ENCODE peak calls at places on chromosomes 6 and 20, in ten cellular contexts. J, U, B, F, H, K, E, P, Z and M are unnamed samples. For H3K27me3 and H3K36me3, the result is how much of the 10 kb centered on the place peaks cover.

GRCh38 chr6:144415835-144416237 is 130.7 kb downstream of the UTRN start:
- DNase-seq in J (no peak), U (no peak), B (no peak), F (no peak), H (peak), K (peak), E (no peak), P (no peak), Z (no peak), M (no peak)

GRCh38 chr6:121480099-121480713 is 44.8 kb downstream of the GJA1 start:
- DNase-seq in J (no peak), U (no peak), B (no peak), F (no peak), H (no peak), K (no peak), E (no peak), P (no peak), Z (no peak), M (no peak)

GRCh38 chr6:145254649-145255401 is 480.5 kb downstream of the EPM2A start:
- DNase-seq in J (no peak), U (no peak), B (no peak), F (no peak), H (no peak), K (no peak), E (no peak), P (no peak), Z (no peak), M (no peak)

GRCh38 chr6:33885121-33886057 is 81.6 kb upstream of the MLN start:
- DNase-seq in J (no peak), U (no peak), B (no peak), F (no peak), H (peak), K (peak), E (no peak), P (no peak), Z (no peak), M (no peak)

GRCh38 chr6:17393335-17394191 is at the start of gene CAP2:
- DNase-seq in J (peak), U (peak), B (peak), F (peak), H (peak), K (peak), E (peak), P (peak), Z (peak), M (peak)

GRCh38 chr20:38418509-38419204 is 16.5 kb downstream of the SNHG17 start:
- DNase-seq in J (no peak), U (peak), B (no peak), F (peak), H (peak), K (peak), E (no peak), P (no peak), Z (no peak), M (no peak)

GRCh38 chr6:89927788-89928565 is 33.7 kb downstream of the GJA10 start:
- DNase-seq in J (no peak), U (no peak), B (no peak), F (no peak), H (peak), K (peak), E (no peak), P (no peak), Z (no peak), M (no peak)

GRCh38 chr6:12923644-12924235 is 207.2 kb downstream of the PHACTR1 start:
- DNase-seq in J (no peak), U (no peak), B (no peak), F (no peak), H (no peak), K (no peak), E (no peak), P (no peak), Z (no peak), M (no peak)

DNA sequence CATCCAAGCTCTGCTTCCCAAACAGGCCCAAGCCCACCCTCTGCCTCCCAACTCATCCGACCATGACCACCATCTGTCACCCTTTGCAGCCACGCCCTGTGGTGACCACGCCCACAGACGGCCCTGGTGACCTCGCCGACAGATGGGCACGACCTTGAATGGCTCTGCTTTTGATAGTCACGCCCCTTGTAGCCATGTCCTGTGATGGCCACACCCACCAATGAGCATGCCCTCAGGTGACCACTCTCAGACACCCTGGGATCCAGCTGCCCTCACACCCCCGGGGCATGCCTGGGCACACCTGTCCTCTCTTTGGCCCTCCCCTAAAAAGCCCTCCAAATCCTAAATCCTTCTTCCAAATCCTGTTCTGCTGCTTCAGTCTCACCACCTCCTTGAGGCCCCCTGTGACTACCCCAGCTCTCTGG is 51.0 kb downstream of the SSR1 start:
- DNase-seq in J (no peak), U (peak), B (no peak), F (no peak), H (no peak), K (no peak), E (peak), P (peak), Z (peak), M (peak)
- H3K4me3 ChIP-seq in J (peak), U (peak), B (peak), F (peak), H (peak), K (peak), E (no peak), P (no peak), Z (peak), M (peak)

DNA sequence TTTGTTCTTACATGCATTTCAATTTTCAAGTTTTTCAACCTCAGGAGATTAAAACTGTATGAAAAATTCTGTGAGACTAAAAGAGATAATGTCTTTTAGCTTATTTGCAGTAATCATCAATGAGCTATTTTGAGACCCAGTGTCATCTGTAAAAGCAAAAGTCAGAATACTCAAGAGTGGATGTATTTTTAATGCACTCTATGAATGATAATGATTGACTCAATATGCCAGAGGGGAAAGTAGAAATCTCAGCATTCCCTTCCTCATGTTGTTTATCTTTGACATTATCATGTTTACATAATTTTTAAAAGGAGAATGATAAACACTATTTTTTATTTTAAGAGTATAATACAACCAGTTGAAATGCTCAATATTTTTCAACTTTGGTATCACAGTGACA is 162.1 kb downstream of the MMUT start:
- DNase-seq in J (no peak), U (no peak), B (no peak), F (no peak), H (no peak), K (no peak), E (no peak), P (no peak), Z (no peak), M (no peak)
- H3K27me3 ChIP-seq in J (under half), U (under half), B (under half), F (under half), H (under half), K (under half), E (under half), P (under half), Z (under half), M (under half)

GRCh38 chr20:49292010-49292409 is 14.2 kb upstream of the ZNFX1 start:
- DNase-seq in J (no peak), U (no peak), B (no peak), F (no peak), H (no peak), K (no peak), E (no peak), P (no peak), Z (no peak), M (no peak)
- H3K36me3 ChIP-seq in J (half or more), U (half or more), B (under half), F (half or more), H (under half), K (under half), E (under half), P (half or more), Z (under half), M (under half)

GRCh38 chr6:47762502-47762901 is 19.3 kb upstream of the OPN5 start:
- DNase-seq in J (no peak), U (no peak), B (no peak), F (no peak), H (no peak), K (no peak), E (no peak), P (no peak), Z (no peak), M (no peak)
- H3K4me3 ChIP-seq in J (no peak), U (no peak), B (no peak), F (no peak), H (no peak), K (no peak), E (no peak), P (no peak), Z (no peak), M (no peak)

GRCh38 chr20:3729378-3729777 is 3.1 kb upstream of the HSPA12B start:
- DNase-seq in J (no peak), U (no peak), B (peak), F (no peak), H (no peak), K (no peak), E (peak), P (no peak), Z (no peak), M (no peak)

GRCh38 chr20:3728876-3729275 is 3.6 kb upstream of the HSPA12B start:
- DNase-seq in J (no peak), U (no peak), B (peak), F (no peak), H (no peak), K (no peak), E (peak), P (no peak), Z (no peak), M (peak)

GRCh38 chr20:3727333-3728035 is 5.0 kb upstream of the HSPA12B start:
- DNase-seq in J (no peak), U (no peak), B (peak), F (no peak), H (peak), K (peak), E (no peak), P (no peak), Z (no peak), M (peak)

GRCh38 chr20:3729811-3730550 is 2.5 kb upstream of the HSPA12B start:
- DNase-seq in J (no peak), U (peak), B (peak), F (peak), H (no peak), K (no peak), E (peak), P (no peak), Z (no peak), M (peak)

DNA sequence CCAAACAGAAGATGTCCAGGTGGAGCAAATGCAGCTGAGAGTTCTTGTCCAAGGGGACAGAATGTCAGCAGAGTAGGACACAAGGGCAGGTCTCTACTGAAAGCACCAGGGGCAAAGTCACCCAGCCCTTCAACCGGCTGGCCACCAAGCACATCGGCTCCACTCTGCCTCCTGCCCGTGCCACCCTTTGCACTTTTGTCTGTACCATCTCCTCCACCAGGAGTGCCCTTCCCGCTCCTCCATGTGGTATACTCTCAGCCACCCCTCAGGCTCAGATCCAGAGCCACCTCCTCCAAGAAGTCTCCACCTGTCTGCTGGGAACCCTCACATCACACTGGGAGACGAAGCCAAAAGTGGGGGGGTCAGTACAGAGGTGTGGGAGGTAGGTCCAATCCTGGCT is 4.1 kb upstream of the HSPA12B start:
- DNase-seq in J (no peak), U (no peak), B (peak), F (no peak), H (no peak), K (no peak), E (peak), P (no peak), Z (no peak), M (peak)
- H3K27me3 ChIP-seq in J (under half), U (half or more), B (under half), F (under half), H (under half), K (under half), E (under half), P (half or more), Z (under half), M (under half)

DNA sequence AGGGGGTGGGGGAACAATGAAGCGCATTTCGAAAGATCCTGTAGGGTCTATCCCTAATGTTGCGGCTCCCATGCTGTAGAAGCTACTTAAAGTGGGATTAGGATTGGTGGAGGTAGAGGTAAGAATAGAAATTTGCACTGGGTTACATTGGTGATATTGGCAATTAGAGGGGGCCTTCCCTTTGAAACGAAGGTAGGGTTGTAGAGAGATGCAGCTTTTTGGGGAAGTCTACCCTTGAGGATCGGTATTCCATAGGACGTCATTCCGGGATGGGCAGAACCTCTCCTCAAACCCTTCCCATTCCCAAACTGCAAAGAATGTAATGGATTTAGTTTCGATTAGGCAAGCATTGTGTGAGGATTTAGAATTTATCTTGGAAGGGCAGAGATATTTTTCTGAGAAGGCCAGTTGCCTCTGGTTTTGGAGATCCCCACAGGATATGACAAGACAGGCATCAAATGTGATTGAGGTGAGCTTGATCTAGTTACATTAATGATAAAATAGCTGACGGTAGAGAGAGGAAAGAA is 5.4 kb upstream of the ZNFX1 start:
- DNase-seq in J (no peak), U (no peak), B (no peak), F (no peak), H (no peak), K (no peak), E (no peak), P (no peak), Z (no peak), M (no peak)
- H3K36me3 ChIP-seq in J (half or more), U (half or more), B (half or more), F (half or more), H (half or more), K (half or more), E (half or more), P (half or more), Z (half or more), M (half or more)

GRCh38 chr6:52418606-52419005 is 1.5 kb upstream of the EFHC1 start:
- DNase-seq in J (no peak), U (no peak), B (no peak), F (no peak), H (no peak), K (no peak), E (no peak), P (no peak), Z (no peak), M (no peak)

GRCh38 chr6:52417675-52418111 is 2.4 kb upstream of the EFHC1 start:
- DNase-seq in J (no peak), U (no peak), B (no peak), F (no peak), H (peak), K (peak), E (no peak), P (no peak), Z (no peak), M (no peak)

GRCh38 chr6:52415917-52416628 is 4.1 kb upstream of the EFHC1 start:
- DNase-seq in J (no peak), U (no peak), B (no peak), F (no peak), H (no peak), K (peak), E (no peak), P (no peak), Z (no peak), M (no peak)

GRCh38 chr6:52416629-52417151 is 3.5 kb upstream of the EFHC1 start:
- DNase-seq in J (no peak), U (no peak), B (no peak), F (no peak), H (peak), K (peak), E (no peak), P (no peak), Z (no peak), M (peak)

GRCh38 chr6:52415333-52415732 is 4.8 kb upstream of the EFHC1 start:
- DNase-seq in J (no peak), U (no peak), B (no peak), F (no peak), H (no peak), K (no peak), E (no peak), P (no peak), Z (no peak), M (no peak)
- H3K4me3 ChIP-seq in J (no peak), U (no peak), B (no peak), F (no peak), H (no peak), K (no peak), E (no peak), P (no peak), Z (no peak), M (no peak)

GRCh38 chr6:41374618-41375590 is 39.5 kb downstream of the NCR2 start:
- DNase-seq in J (no peak), U (no peak), B (no peak), F (no peak), H (no peak), K (peak), E (peak), P (no peak), Z (no peak), M (peak)

GRCh38 chr6:41372526-41373366 is 37.3 kb downstream of the NCR2 start:
- DNase-seq in J (no peak), U (no peak), B (no peak), F (no peak), H (no peak), K (no peak), E (peak), P (no peak), Z (no peak), M (peak)

GRCh38 chr6:41371992-41372525 is 36.7 kb downstream of the NCR2 start:
- DNase-seq in J (no peak), U (no peak), B (no peak), F (no peak), H (peak), K (peak), E (no peak), P (no peak), Z (no peak), M (peak)

GRCh38 chr6:41373919-41374617 is 38.7 kb downstream of the NCR2 start:
- DNase-seq in J (no peak), U (no peak), B (no peak), F (no peak), H (peak), K (peak), E (peak), P (no peak), Z (no peak), M (peak)

DNA sequence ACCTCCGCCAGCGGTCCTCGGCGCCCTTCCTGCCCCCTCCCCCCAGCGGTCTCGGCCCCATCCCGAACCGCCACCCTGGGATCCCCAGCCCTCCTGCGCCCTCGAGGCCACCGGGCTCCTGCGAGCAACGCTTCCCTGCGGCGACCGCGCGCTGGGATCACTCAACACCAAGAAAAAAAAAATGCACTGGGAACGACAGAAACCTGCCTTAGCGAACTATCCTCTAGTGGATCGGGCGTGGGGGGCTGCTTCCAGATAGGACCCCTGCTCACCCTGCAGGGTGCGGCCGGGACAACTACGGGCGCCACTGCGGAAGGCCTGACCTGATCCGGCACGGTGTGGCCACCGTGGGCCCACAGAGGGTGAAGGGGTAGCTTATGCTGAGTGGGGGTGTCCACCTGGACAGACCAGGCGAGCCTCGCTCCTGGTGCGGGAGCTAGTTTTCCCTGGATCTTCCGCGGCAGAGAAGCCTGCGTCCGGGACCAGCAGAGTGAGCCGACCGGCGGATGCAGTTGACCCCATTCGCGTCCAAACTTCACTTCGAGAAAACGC is 38.0 kb downstream of the NCR2 start:
- DNase-seq in J (no peak), U (no peak), B (no peak), F (no peak), H (no peak), K (no peak), E (peak), P (no peak), Z (no peak), M (peak)
- H3K27me3 ChIP-seq in J (half or more), U (half or more), B (half or more), F (under half), H (half or more), K (half or more), E (under half), P (half or more), Z (under half), M (half or more)